ENCODE peak calls at places on chromosomes 13 and 19, in seven cellular contexts. Y is CD4-positive, CD25-positive, alpha-beta regulatory T cell; J is naive thymus-derived CD4-positive, alpha-beta T cell; E is PC-3; X is Peyer's patch; F is colonic mucosa; D is astrocyte. U is an unnamed sample. For H3K27me3 and H3K4me1, the result is how much of the 10 kb centered on the place peaks cover.

GRCh38 chr19:48168689-48169088 is 1.5 kb downstream of the LIG1 start:
- DNase-seq in X (no peak), F (no peak), J (no peak), E (no peak), Y (no peak), D (no peak), U (no peak)

GRCh38 chr13:41492432-41493267 is 35.3 kb downstream of the RGCC start:
- DNase-seq in Y (peak), F (no peak), D (no peak), X (no peak), E (no peak), J (peak), U (no peak)

GRCh38 chr13:80312012-80312704 is 28.8 kb downstream of the SPRY2 start:
- DNase-seq in F (no peak), X (no peak), E (no peak), D (no peak), J (no peak), Y (no peak), U (no peak)

GRCh38 chr19:11166281-11167142 is 10.9 kb upstream of the SPC24 start:
- DNase-seq in D (no peak), X (no peak), Y (no peak), J (no peak), E (no peak), F (no peak), U (no peak)

GRCh38 chr19:41064974-41065569 is 23.2 kb upstream of the CYP2A13 start:
- DNase-seq in E (peak), X (no peak), J (no peak), F (peak), Y (peak), D (peak), U (no peak)

GRCh38 chr13:37495046-37495445 is 103.5 kb downstream of the POSTN start:
- DNase-seq in E (peak), J (no peak), X (no peak), Y (no peak), F (no peak), D (peak), U (no peak)

GRCh38 chr19:51226068-51226467 is 1.2 kb downstream of the CD33 start:
- DNase-seq in X (no peak), E (no peak), F (no peak), J (no peak), D (no peak), Y (no peak), U (no peak)

GRCh38 chr13:20197361-20197834 is 4.7 kb upstream of the GJB2 start:
- DNase-seq in E (peak), Y (peak), J (peak), D (peak), X (no peak), F (no peak), U (peak)

GRCh38 chr19:10223488-10224213 is 7.5 kb downstream of the S1PR2 start:
- DNase-seq in F (no peak), X (no peak), E (no peak), J (no peak), D (no peak), Y (no peak), U (no peak)

GRCh38 chr19:32173836-32174235 is 171.6 kb upstream of the ZNF507 start:
- DNase-seq in J (no peak), F (peak), Y (no peak), E (no peak), X (no peak), D (no peak), U (no peak)

GRCh38 chr13:24982333-24982999 is 113.5 kb upstream of the PABPC3 start:
- DNase-seq in E (no peak), X (peak), Y (no peak), D (no peak), F (peak), J (no peak), U (no peak)

GRCh38 chr13:113205428-113205931 is 3.0 kb downstream of the PCID2 start:
- DNase-seq in D (peak), E (peak), F (no peak), Y (no peak), J (no peak), X (no peak), U (no peak)

GRCh38 chr13:75194717-75195116 is 287.3 kb downstream of the TBC1D4 start:
- DNase-seq in X (no peak), E (no peak), J (no peak), D (no peak), F (no peak), Y (no peak), U (no peak)

GRCh38 chr13:100443998-100444328 is 144.6 kb downstream of the GGACT start:
- DNase-seq in X (no peak), Y (no peak), F (no peak), E (no peak), J (no peak), D (no peak), U (no peak)

GRCh38 chr19:57263244-57263643 is 17.0 kb upstream of the ZNF460 start:
- DNase-seq in D (no peak), X (no peak), J (no peak), F (no peak), E (no peak), Y (no peak), U (no peak)

GRCh38 chr13:26476744-26477129 is 80.7 kb upstream of the WASF3 start:
- DNase-seq in D (no peak), E (no peak), X (no peak), J (no peak), Y (no peak), F (no peak), U (no peak)

GRCh38 chr13:47632311-47632710 is 368.8 kb downstream of the SUCLA2 start:
- DNase-seq in J (no peak), D (no peak), E (no peak), Y (no peak), F (no peak), X (no peak), U (no peak)

DNA sequence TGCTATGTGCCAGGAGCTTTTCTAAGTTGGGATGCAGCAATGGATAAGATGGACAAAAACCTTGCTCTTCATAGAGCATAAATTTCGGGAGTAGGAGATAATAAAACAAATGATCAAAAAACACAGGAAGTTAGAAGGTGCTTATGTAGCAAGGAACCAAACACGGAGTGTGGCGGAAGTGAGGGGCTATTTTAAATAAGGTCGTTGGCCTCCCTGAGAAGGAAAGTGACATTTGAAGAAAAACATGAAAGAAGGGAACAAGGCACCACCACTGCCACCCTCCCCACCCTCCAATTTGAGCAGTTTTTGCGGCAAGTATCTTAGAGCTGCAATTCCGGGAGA is 3.2 kb upstream of the GSX1 start:
- DNase-seq in E (no peak), D (no peak), J (no peak), Y (peak), X (no peak), F (no peak), U (no peak)
- H3K27me3 ChIP-seq in E (under half), D (under half), J (under half), Y (under half), X (under half), F (half or more), U (under half)

DNA sequence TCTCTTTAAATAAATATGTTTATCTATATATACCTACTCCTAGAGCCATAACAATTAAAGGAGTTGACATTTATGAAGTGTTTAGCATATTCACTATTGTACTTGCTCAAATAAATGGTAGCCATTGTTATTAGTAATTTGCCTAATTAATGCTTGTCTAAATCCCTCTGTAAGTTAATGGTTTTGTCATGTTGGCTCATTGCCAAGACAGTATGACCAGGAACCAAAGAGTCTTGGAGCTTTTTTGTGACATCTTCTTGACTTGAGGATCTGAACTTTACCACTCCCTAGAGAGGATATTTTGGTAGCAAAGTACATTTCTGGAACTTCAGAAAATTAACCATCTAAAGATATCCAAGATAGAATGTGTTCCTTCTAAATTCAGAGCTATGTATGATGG is 15.5 kb downstream of the FRY start:
- DNase-seq in E (no peak), J (no peak), X (no peak), F (no peak), Y (no peak), D (no peak), U (no peak)
- H3K4me1 ChIP-seq in E (under half), J (under half), X (under half), F (under half), Y (under half), D (under half), U (under half)

GRCh38 chr13:28501547-28501946 is 6.6 kb upstream of the FLT1 start:
- DNase-seq in E (no peak), J (no peak), Y (no peak), X (no peak), D (no peak), F (no peak), U (no peak)
- H3K27me3 ChIP-seq in E (under half), J (under half), Y (under half), X (under half), D (under half), F (under half), U (under half)

GRCh38 chr19:46977548-46977947 is 42.1 kb upstream of the NPAS1 start:
- DNase-seq in E (no peak), X (no peak), J (no peak), F (no peak), D (no peak), Y (no peak), U (no peak)
- H3K4me1 ChIP-seq in E (under half), X (half or more), J (under half), F (under half), D (under half), Y (under half), U (under half)

U was measured in Caco-2.